ENCODE peak calls at places on chromosomes 7 and 10, in five cellular contexts. One of them, this sample, is unnamed.

GRCh38 chr10:108783897-108784296 is 1139.4 kb downstream of the XPNPEP1 start:
- DNase-seq in posterior cingulate gyrus: no peak
- DNase-seq in AML-193: peak
- DNase-seq in hepatocyte: peak
- DNase-seq in choroid plexus epithelial cell: peak
- DNase-seq in this sample: peak

GRCh38 chr10:115001506-115002381 is 63.7 kb downstream of the TRUB1 start:
- DNase-seq in choroid plexus epithelial cell: peak
- DNase-seq in AML-193: no peak
- DNase-seq in posterior cingulate gyrus: peak
- DNase-seq in hepatocyte: no peak
- DNase-seq in this sample: peak

GRCh38 chr10:521261-521660 is 168.2 kb downstream of the DIP2C start:
- DNase-seq in AML-193: no peak
- DNase-seq in choroid plexus epithelial cell: no peak
- DNase-seq in posterior cingulate gyrus: no peak
- DNase-seq in hepatocyte: no peak
- DNase-seq in this sample: no peak

GRCh38 chr7:151204383-151205032 is 5.8 kb downstream of the H2BK1 start:
- DNase-seq in AML-193: no peak
- DNase-seq in hepatocyte: no peak
- DNase-seq in posterior cingulate gyrus: no peak
- DNase-seq in choroid plexus epithelial cell: no peak
- DNase-seq in this sample: peak

GRCh38 chr10:1632141-1632540 is 105.2 kb downstream of the ADARB2 start:
- DNase-seq in AML-193: no peak
- DNase-seq in choroid plexus epithelial cell: no peak
- DNase-seq in hepatocyte: no peak
- DNase-seq in posterior cingulate gyrus: no peak
- DNase-seq in this sample: no peak

GRCh38 chr10:49161411-49161997 is 26.7 kb downstream of the TMEM273 start:
- DNase-seq in AML-193: peak
- DNase-seq in posterior cingulate gyrus: no peak
- DNase-seq in hepatocyte: peak
- DNase-seq in choroid plexus epithelial cell: peak
- DNase-seq in this sample: peak

GRCh38 chr7:2724453-2725177 is 36.6 kb downstream of the AMZ1 start:
- DNase-seq in AML-193: no peak
- DNase-seq in choroid plexus epithelial cell: no peak
- DNase-seq in hepatocyte: no peak
- DNase-seq in posterior cingulate gyrus: no peak
- DNase-seq in this sample: no peak

GRCh38 chr10:107430446-107430845 is 265.9 kb upstream of the SORCS1 start:
- DNase-seq in AML-193: no peak
- DNase-seq in choroid plexus epithelial cell: no peak
- DNase-seq in hepatocyte: no peak
- DNase-seq in posterior cingulate gyrus: no peak
- DNase-seq in this sample: no peak

GRCh38 chr7:29990931-29991330 is 1.3 kb upstream of the SCRN1 start:
- DNase-seq in hepatocyte: no peak
- DNase-seq in posterior cingulate gyrus: no peak
- DNase-seq in AML-193: no peak
- DNase-seq in choroid plexus epithelial cell: no peak
- DNase-seq in this sample: no peak

GRCh38 chr7:29564455-29565185 is 985 bp downstream of the PRR15 start:
- DNase-seq in posterior cingulate gyrus: peak
- DNase-seq in choroid plexus epithelial cell: peak
- DNase-seq in AML-193: peak
- DNase-seq in hepatocyte: peak
- DNase-seq in this sample: peak

GRCh38 chr10:14608381-14609001 is 166.2 kb downstream of the FAM107B start:
- DNase-seq in AML-193: peak
- DNase-seq in choroid plexus epithelial cell: no peak
- DNase-seq in hepatocyte: no peak
- DNase-seq in posterior cingulate gyrus: no peak
- DNase-seq in this sample: no peak

GRCh38 chr7:41942468-41943097 is 239.7 kb upstream of the INHBA start:
- DNase-seq in AML-193: no peak
- DNase-seq in hepatocyte: peak
- DNase-seq in choroid plexus epithelial cell: peak
- DNase-seq in posterior cingulate gyrus: no peak
- DNase-seq in this sample: peak

GRCh38 chr10:79444243-79445119 is 943 bp downstream of the ZCCHC24 start:
- DNase-seq in AML-193: peak
- DNase-seq in choroid plexus epithelial cell: peak
- DNase-seq in hepatocyte: peak
- DNase-seq in posterior cingulate gyrus: no peak
- DNase-seq in this sample: peak

GRCh38 chr10:119473715-119474230 is 68.7 kb downstream of the RGS10 start:
- DNase-seq in hepatocyte: no peak
- DNase-seq in AML-193: no peak
- DNase-seq in choroid plexus epithelial cell: no peak
- DNase-seq in posterior cingulate gyrus: no peak
- DNase-seq in this sample: no peak

GRCh38 chr10:120318862-120319261 is 138.2 kb upstream of the PLPP4 start:
- DNase-seq in AML-193: no peak
- DNase-seq in posterior cingulate gyrus: no peak
- DNase-seq in choroid plexus epithelial cell: no peak
- DNase-seq in hepatocyte: no peak
- DNase-seq in this sample: peak

GRCh38 chr7:133433165-133433812 is 180.4 kb downstream of the EXOC4 start:
- DNase-seq in posterior cingulate gyrus: no peak
- DNase-seq in AML-193: no peak
- DNase-seq in choroid plexus epithelial cell: peak
- DNase-seq in hepatocyte: no peak
- DNase-seq in this sample: no peak